ENCODE peak calls at places on chromosomes 16 and 17, in nine cellular contexts. X is H54; U is H9; H is effector CD4-positive, alpha-beta T cell; Q is Kasumi-1; C is activated T-helper 1 cell treated with anti-CD3 and anti-CD28 coated beads, Interleukin-2, amount 50 U/mL, for 16 hours; D is adrenal gland; Z is stimulated activated CD4-positive, alpha-beta T cell treated with anti-CD3 and anti-CD28 coated beads, Interleukin-4, amount 100 ng/mL, for 1 hour; F is D721Med. V is an unnamed sample.

GRCh38 chr16:54207837-54208236 is 78.8 kb downstream of the IRX3 start:
- DNase-seq in X (no peak), U (no peak), H (no peak), Q (no peak), C (no peak), D (no peak), Z (no peak), F (no peak), V (no peak)

GRCh38 chr17:62626719-62627218 is 701 bp upstream of the MRC2 start:
- DNase-seq in X (peak), U (peak), H (no peak), Q (peak), C (no peak), D (no peak), Z (no peak), F (no peak), V (no peak)

GRCh38 chr17:46977348-46977747 is 1.7 kb downstream of the RPRML start:
- DNase-seq in X (peak), U (peak), H (no peak), Q (no peak), C (no peak), D (no peak), Z (no peak), F (no peak), V (peak)

GRCh38 chr17:38608648-38609047 is 2.9 kb upstream of the SRCIN1 start:
- DNase-seq in X (no peak), U (peak), H (no peak), Q (no peak), C (no peak), D (no peak), Z (no peak), F (no peak), V (no peak)

GRCh38 chr16:57013268-57013667 is 23.9 kb downstream of the NLRC5 start:
- DNase-seq in X (no peak), U (no peak), H (no peak), Q (no peak), C (no peak), D (no peak), Z (no peak), F (no peak), V (no peak)

GRCh38 chr17:956905-957304 is 22.7 kb downstream of the NXN start:
- DNase-seq in X (no peak), U (no peak), H (no peak), Q (no peak), C (no peak), D (no peak), Z (no peak), F (no peak), V (no peak)

GRCh38 chr16:87350681-87351319 is 32.8 kb downstream of the FBXO31 start:
- DNase-seq in X (no peak), U (no peak), H (no peak), Q (no peak), C (no peak), D (no peak), Z (no peak), F (no peak), V (no peak)

GRCh38 chr16:23847938-23848337 is 12.2 kb downstream of the PRKCB start:
- DNase-seq in X (no peak), U (no peak), H (peak), Q (no peak), C (no peak), D (no peak), Z (peak), F (no peak), V (no peak)

GRCh38 chr16:78200023-78200389 is 100.6 kb downstream of the WWOX start:
- DNase-seq in X (no peak), U (no peak), H (no peak), Q (no peak), C (no peak), D (no peak), Z (no peak), F (no peak), V (no peak)

GRCh38 chr16:69535123-69536050 is 30.4 kb upstream of the NFAT5 start:
- DNase-seq in X (peak), U (no peak), H (no peak), Q (no peak), C (no peak), D (no peak), Z (no peak), F (no peak), V (no peak)

GRCh38 chr17:46982577-46982976 is 3.5 kb upstream of the RPRML start:
- DNase-seq in X (no peak), U (no peak), H (no peak), Q (no peak), C (no peak), D (no peak), Z (no peak), F (no peak), V (no peak)

GRCh38 chr17:44844390-44844830 is 3.3 kb upstream of the HIGD1B start:
- DNase-seq in X (no peak), U (no peak), H (no peak), Q (no peak), C (no peak), D (no peak), Z (no peak), F (no peak), V (no peak)

GRCh38 chr16:81650982-81651562 is 128.0 kb upstream of the PLCG2 start:
- DNase-seq in X (no peak), U (peak), H (no peak), Q (no peak), C (no peak), D (no peak), Z (no peak), F (no peak), V (no peak)

GRCh38 chr17:34598161-34598776 is 18.9 kb downstream of the TMEM132E start:
- DNase-seq in X (no peak), U (peak), H (no peak), Q (no peak), C (no peak), D (no peak), Z (no peak), F (no peak), V (peak)

GRCh38 chr16:84633622-84634021 is 14.7 kb upstream of the KLHL36 start:
- DNase-seq in X (no peak), U (no peak), H (no peak), Q (no peak), C (no peak), D (no peak), Z (no peak), F (no peak), V (no peak)

GRCh38 chr16:2340564-2341455 is at the start of gene ABCA3:
- DNase-seq in X (peak), U (peak), H (peak), Q (peak), C (peak), D (peak), Z (peak), F (peak), V (peak)

GRCh38 chr17:67328026-67328425 is 38.4 kb downstream of the PSMD12 start:
- DNase-seq in X (no peak), U (peak), H (no peak), Q (no peak), C (no peak), D (no peak), Z (no peak), F (no peak), V (no peak)

GRCh38 chr16:57265850-57266530 is 18.5 kb downstream of the PLLP start:
- DNase-seq in X (no peak), U (no peak), H (no peak), Q (no peak), C (no peak), D (no peak), Z (no peak), F (no peak), V (peak)

GRCh38 chr17:11296994-11297393 is 56.0 kb downstream of the SHISA6 start:
- DNase-seq in X (no peak), U (no peak), H (no peak), Q (peak), C (no peak), D (no peak), Z (no peak), F (no peak), V (no peak)

GRCh38 chr17:61461586-61461966 is 9.4 kb downstream of the TBX4 start:
- DNase-seq in X (no peak), U (peak), H (no peak), Q (no peak), C (no peak), D (no peak), Z (no peak), F (no peak), V (no peak)

GRCh38 chr17:63774982-63775290 is 966 bp downstream of the DDX42 start:
- DNase-seq in X (no peak), U (no peak), H (no peak), Q (peak), C (no peak), D (no peak), Z (no peak), F (no peak), V (no peak)

GRCh38 chr16:70713342-70713741 is 27.5 kb upstream of the MTSS2 start:
- DNase-seq in X (no peak), U (no peak), H (no peak), Q (no peak), C (no peak), D (no peak), Z (no peak), F (no peak), V (no peak)

GRCh38 chr17:47203984-47204721 is 5.0 kb upstream of the MYL4 start:
- DNase-seq in X (no peak), U (no peak), H (peak), Q (peak), C (no peak), D (no peak), Z (peak), F (no peak), V (no peak)

GRCh38 chr17:19487009-19487600 is 46.5 kb upstream of the SLC47A1 start:
- DNase-seq in X (no peak), U (no peak), H (no peak), Q (no peak), C (no peak), D (no peak), Z (no peak), F (no peak), V (peak)

GRCh38 chr16:28291651-28292626 is at the start of gene SBK1:
- DNase-seq in X (peak), U (peak), H (peak), Q (peak), C (peak), D (peak), Z (peak), F (peak), V (peak)

GRCh38 chr17:58092797-58093385 is 9.7 kb downstream of the DYNLL2 start:
- DNase-seq in X (no peak), U (no peak), H (no peak), Q (no peak), C (no peak), D (no peak), Z (no peak), F (no peak), V (no peak)

GRCh38 chr17:4594406-4595349 is 10.3 kb downstream of the SMTNL2 start:
- DNase-seq in X (no peak), U (peak), H (no peak), Q (no peak), C (no peak), D (no peak), Z (peak), F (no peak), V (no peak)

GRCh38 chr16:12573730-12574383 is 229.8 kb downstream of the CPPED1 start:
- DNase-seq in X (peak), U (peak), H (peak), Q (peak), C (no peak), D (peak), Z (peak), F (peak), V (peak)

GRCh38 chr16:4049031-4049430 is 67.2 kb downstream of the ADCY9 start:
- DNase-seq in X (no peak), U (no peak), H (no peak), Q (no peak), C (no peak), D (no peak), Z (no peak), F (no peak), V (no peak)

GRCh38 chr17:74961657-74962360 is 10.8 kb downstream of the HID1 start:
- DNase-seq in X (peak), U (peak), H (peak), Q (peak), C (peak), D (peak), Z (peak), F (peak), V (peak)

GRCh38 chr17:13727441-13728171 is 125.9 kb upstream of the HS3ST3A1 start:
- DNase-seq in X (no peak), U (no peak), H (no peak), Q (no peak), C (no peak), D (no peak), Z (no peak), F (no peak), V (no peak)

GRCh38 chr17:60525624-60526514 is at the start of gene APPBP2:
- DNase-seq in X (peak), U (peak), H (peak), Q (peak), C (peak), D (peak), Z (peak), F (peak), V (peak)

GRCh38 chr17:63482509-63482908 is 5.6 kb downstream of the ACE start:
- DNase-seq in X (no peak), U (no peak), H (no peak), Q (no peak), C (no peak), D (no peak), Z (no peak), F (no peak), V (no peak)

GRCh38 chr16:27813591-27813990 is 249.9 kb downstream of the GSG1L start:
- DNase-seq in X (no peak), U (no peak), H (no peak), Q (no peak), C (no peak), D (no peak), Z (no peak), F (no peak), V (no peak)

GRCh38 chr17:45264430-45264829 is 2.5 kb upstream of the SPATA32 start:
- DNase-seq in X (no peak), U (no peak), H (no peak), Q (no peak), C (no peak), D (no peak), Z (no peak), F (no peak), V (no peak)

V was measured in dorsolateral prefrontal cortex.